ENCODE peak calls at places on chromosome 7, in five cellular contexts. P is endothelial cell of umbilical vein, U is A549, Z is GM12878, Q is HepG2. J is an unnamed sample.

GRCh38 chr7:16015981-16016380 is 329.5 kb upstream of the MEOX2 start:
- DNase-seq in Z (no peak), Q (no peak), P (no peak), U (no peak), J (no peak)

GRCh38 chr7:1611708-1612241 is 41.9 kb upstream of the PSMG3 start:
- DNase-seq in U (peak), Q (no peak), P (no peak), Z (no peak), J (no peak)

GRCh38 chr7:141238546-141239218 is 164.8 kb downstream of the TMEM178B start:
- DNase-seq in P (no peak), U (no peak), Z (no peak), Q (no peak), J (no peak)

GRCh38 chr7:69605070-69605469 is 6.8 kb downstream of the AUTS2 start:
- DNase-seq in P (no peak), Q (no peak), U (no peak), Z (no peak), J (no peak)

GRCh38 chr7:156634117-156634516 is 6.5 kb upstream of the RNF32 start:
- DNase-seq in Z (no peak), Q (no peak), U (no peak), P (no peak), J (no peak)

GRCh38 chr7:95989301-95989700 is 216.9 kb downstream of the DYNC1I1 start:
- DNase-seq in Q (no peak), Z (no peak), U (no peak), P (no peak), J (no peak)

GRCh38 chr7:115748123-115748738 is 282.3 kb downstream of the TFEC start:
- DNase-seq in Z (no peak), U (peak), Q (peak), P (no peak), J (peak)

GRCh38 chr7:99733448-99733847 is 1.5 kb downstream of the CYP3A7 start:
- DNase-seq in Z (no peak), P (no peak), Q (peak), U (peak), J (peak)

GRCh38 chr7:1087462-1087809 is 477 bp upstream of the GPER1 start:
- DNase-seq in Z (no peak), Q (no peak), U (no peak), P (no peak), J (no peak)

GRCh38 chr7:83148776-83149175 is 13.9 kb downstream of the PCLO start:
- DNase-seq in P (peak), U (peak), Z (no peak), Q (no peak), J (no peak)

GRCh38 chr7:150641854-150642253 is 9.7 kb upstream of the GIMAP6 start:
- DNase-seq in P (no peak), U (no peak), Q (no peak), Z (no peak), J (no peak)

GRCh38 chr7:80014507-80014906 is 120.1 kb upstream of the GNAI1 start:
- DNase-seq in U (no peak), Z (no peak), Q (no peak), P (peak), J (no peak)

GRCh38 chr7:109190766-109191165 is 621.1 kb downstream of the DNAJB9 start:
- DNase-seq in Z (no peak), P (no peak), Q (no peak), U (no peak), J (no peak)

GRCh38 chr7:13071999-13072398 is 384.6 kb downstream of the ARL4A start:
- DNase-seq in Q (no peak), U (no peak), Z (no peak), P (no peak), J (no peak)

GRCh38 chr7:84548366-84549085 is 353.9 kb upstream of the SEMA3A start:
- DNase-seq in Z (no peak), Q (no peak), P (no peak), U (no peak), J (no peak)

GRCh38 chr7:50476953-50477625 is 26.9 kb upstream of the FIGNL1 start:
- DNase-seq in U (no peak), Q (no peak), Z (no peak), P (no peak), J (no peak)

GRCh38 chr7:157007470-157008066 is 2.9 kb downstream of the MNX1 start:
- DNase-seq in Q (no peak), Z (no peak), P (no peak), U (no peak), J (no peak)

GRCh38 chr7:84714765-84715164 is 472.1 kb downstream of the SEMA3D start:
- DNase-seq in Z (no peak), P (no peak), Q (no peak), U (no peak), J (no peak)

GRCh38 chr7:127718325-127718724 is 66.3 kb downstream of the SND1 start:
- DNase-seq in U (no peak), P (no peak), Q (no peak), Z (no peak), J (no peak)

GRCh38 chr7:867001-867405 is 9.4 kb upstream of the GET4 start:
- DNase-seq in P (peak), Z (no peak), U (no peak), Q (no peak), J (no peak)

GRCh38 chr7:130560972-130561371 is 69.1 kb downstream of the MEST start:
- DNase-seq in Q (peak), U (peak), Z (peak), P (peak), J (peak)

GRCh38 chr7:117385340-117386124 is 41.8 kb downstream of the ASZ1 start:
- DNase-seq in U (peak), Z (no peak), P (peak), Q (no peak), J (peak)

GRCh38 chr7:24038993-24039392 is 245.0 kb upstream of the NPY start:
- DNase-seq in Q (no peak), U (no peak), P (no peak), Z (no peak), J (no peak)

GRCh38 chr7:26397786-26398435 is 106.2 kb downstream of the SNX10 start:
- DNase-seq in Z (no peak), P (no peak), Q (no peak), U (peak), J (peak)

GRCh38 chr7:112467867-112468266 is 12.9 kb upstream of the LSMEM1 start:
- DNase-seq in Z (no peak), P (no peak), U (no peak), Q (no peak), J (no peak)

GRCh38 chr7:113086431-113086888 is at the start of gene GPR85:
- DNase-seq in Z (no peak), P (peak), U (peak), Q (no peak), J (peak)

GRCh38 chr7:23490357-23491131 is 20.3 kb upstream of the IGF2BP3 start:
- DNase-seq in P (peak), Q (no peak), Z (no peak), U (peak), J (peak)

GRCh38 chr7:151485006-151485732 is 34.5 kb downstream of the RHEB start:
- DNase-seq in Z (no peak), P (peak), Q (no peak), U (peak), J (no peak)

GRCh38 chr7:71350680-71351079 is 218.7 kb downstream of the GALNT17 start:
- DNase-seq in Z (no peak), Q (no peak), P (no peak), U (no peak), J (no peak)

GRCh38 chr7:114414151-114415053 is at the start of gene FOXP2:
- DNase-seq in Z (no peak), Q (peak), U (peak), P (peak), J (no peak)

DNA sequence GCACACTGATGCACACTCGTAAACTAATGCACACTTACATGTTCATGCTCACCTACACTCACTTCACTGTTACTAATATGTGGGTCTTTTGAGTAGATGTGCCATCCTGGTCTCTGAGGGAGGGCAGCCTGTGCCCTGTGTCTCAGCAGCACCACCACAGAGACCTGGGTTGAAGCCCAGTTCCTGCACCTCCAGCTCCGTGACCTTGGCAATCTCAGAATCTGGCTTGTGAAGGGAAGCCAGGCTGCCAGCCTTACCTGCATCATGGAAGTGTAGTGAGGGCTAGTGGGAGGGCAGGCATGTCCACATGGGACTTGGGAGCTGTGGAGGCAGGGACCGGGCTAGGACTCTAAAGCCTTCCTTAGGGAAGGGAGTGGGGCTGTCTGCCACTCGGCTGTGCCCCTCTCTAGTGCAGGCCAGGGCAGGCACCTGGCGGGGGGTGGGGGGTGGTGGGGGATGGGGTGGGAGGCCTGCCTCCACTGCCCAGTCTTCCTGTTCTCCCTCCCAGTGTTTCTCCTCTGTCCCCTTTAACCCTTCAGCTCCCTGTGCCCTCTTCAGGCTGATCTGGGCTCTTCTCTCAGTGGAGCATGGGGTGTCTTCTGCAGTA is 8.1 kb downstream of the ADCY1 start:
- DNase-seq in U (no peak), Q (no peak), P (no peak), Z (no peak), J (no peak)
- TF ChIP-seq MYC in U (no peak), Q (no peak), P (no peak), Z (no peak), J (no peak)

GRCh38 chr7:87148332-87148955 is 3.8 kb upstream of the DMTF1 start:
- DNase-seq in U (peak), Q (no peak), P (peak), Z (no peak), J (peak)

GRCh38 chr7:87151701-87152111 is 547 bp upstream of the DMTF1 start:
- DNase-seq in Z (no peak), U (no peak), Q (no peak), P (no peak), J (no peak)

GRCh38 chr7:87152112-87152896 is at the start of gene DMTF1:
- DNase-seq in U (peak), Q (peak), Z (peak), P (peak), J (peak)

GRCh38 chr7:87152897-87153641 is 816 bp downstream of the DMTF1 start:
- DNase-seq in U (peak), P (peak), Q (peak), Z (no peak), J (peak)

DNA sequence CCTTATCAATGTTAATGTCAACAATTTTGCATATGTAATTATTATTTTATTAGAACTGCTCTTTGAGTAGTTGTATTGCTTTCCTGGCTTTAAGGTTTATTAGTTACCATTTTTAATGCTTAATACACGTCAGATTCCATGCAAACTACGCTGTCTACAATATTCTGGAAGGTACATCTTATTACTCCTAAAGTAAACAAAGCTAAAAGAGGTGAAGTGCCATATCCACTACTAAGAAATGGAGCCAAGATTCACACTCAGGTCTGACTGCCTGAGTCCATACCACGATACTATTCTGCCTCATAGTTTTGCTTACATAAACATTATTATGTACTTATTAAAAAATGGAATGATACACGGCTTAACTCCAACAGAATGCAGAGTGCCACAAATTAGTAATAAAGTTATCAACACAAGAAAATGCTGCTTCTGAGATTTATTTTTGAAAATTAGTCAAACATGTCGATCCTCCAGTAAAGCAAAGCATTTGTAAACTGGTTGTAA is 1.2 kb upstream of the DMTF1 start:
- DNase-seq in P (no peak), Q (no peak), Z (no peak), U (no peak), J (no peak)
- H3K4me3 ChIP-seq in P (no peak), Q (peak), Z (peak), U (peak), J (peak)

GRCh38 chr7:128829391-128830166 is 627 bp upstream of the FLNC start:
- DNase-seq in P (peak), Q (no peak), U (no peak), Z (no peak), J (peak)
- TF ChIP-seq MYC in P (no peak), Q (no peak), U (no peak), Z (no peak), J (no peak)

GRCh38 chr7:143410523-143411004 is 1.9 kb upstream of the EPHA1 start:
- DNase-seq in P (no peak), U (no peak), Q (no peak), Z (no peak), J (peak)
- H3K4me3 ChIP-seq in P (no peak), U (no peak), Q (no peak), Z (no peak), J (peak)

GRCh38 chr7:155289949-155290501 is 7.7 kb upstream of the INSIG1 start:
- DNase-seq in U (no peak), P (no peak), Z (no peak), Q (no peak), J (no peak)
- TF ChIP-seq MYC in U (no peak), P (no peak), Z (no peak), Q (no peak), J (no peak)

DNA sequence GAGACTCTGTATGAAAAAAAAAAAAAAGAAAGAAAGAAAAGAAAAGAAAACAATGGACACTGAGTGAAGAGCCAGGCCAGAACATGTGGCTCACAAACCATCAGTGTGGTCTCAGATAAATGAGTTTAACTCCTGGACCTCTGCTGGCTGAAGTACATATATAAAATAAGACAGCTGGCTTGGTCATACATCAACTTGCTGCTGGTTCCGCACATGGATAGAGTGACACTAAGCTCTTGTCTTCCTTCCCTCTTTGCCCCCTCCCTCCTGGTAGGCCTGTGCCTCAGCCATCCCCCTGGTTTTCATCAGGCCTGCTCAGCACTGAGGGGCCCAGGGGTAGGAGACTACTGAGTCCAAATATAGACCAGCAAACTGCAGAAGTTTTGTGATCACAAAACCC is 58.1 kb upstream of the DGKI start:
- DNase-seq in Q (no peak), P (no peak), U (no peak), Z (no peak), J (peak)
- H3K4me3 ChIP-seq in Q (no peak), P (no peak), U (no peak), Z (no peak), J (no peak)

GRCh38 chr7:66143876-66144332 is 29.3 kb downstream of the CRCP start:
- DNase-seq in U (no peak), P (no peak), Q (peak), Z (no peak), J (no peak)

GRCh38 chr7:66142996-66143395 is 28.3 kb downstream of the CRCP start:
- DNase-seq in P (no peak), Q (peak), Z (no peak), U (no peak), J (no peak)

GRCh38 chr7:66142334-66142733 is 27.7 kb downstream of the CRCP start:
- DNase-seq in P (no peak), Q (peak), Z (no peak), U (no peak), J (no peak)

GRCh38 chr7:66138994-66139752 is 24.5 kb downstream of the CRCP start:
- DNase-seq in P (peak), Z (no peak), U (no peak), Q (no peak), J (peak)

DNA sequence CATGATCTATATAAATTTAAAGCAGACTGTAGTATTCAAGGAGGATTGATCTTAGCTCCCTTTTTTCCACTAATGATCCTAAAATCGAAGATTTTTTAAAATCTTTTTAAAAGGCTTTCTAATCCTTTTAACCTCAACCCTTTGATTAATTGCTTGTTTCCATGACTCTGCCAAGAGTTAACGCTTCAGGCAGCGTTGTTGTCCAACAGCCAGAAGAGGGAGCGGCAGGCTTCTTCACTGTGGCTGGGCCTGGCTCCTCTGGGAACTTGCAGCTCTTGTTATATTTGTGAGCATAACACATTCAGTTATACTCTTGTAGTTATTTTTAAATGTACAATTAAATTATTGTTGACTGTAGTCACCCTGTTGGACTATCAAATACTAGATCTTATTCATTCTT is 26.3 kb downstream of the CRCP start:
- DNase-seq in Q (no peak), U (peak), P (peak), Z (no peak), J (peak)
- TF ChIP-seq MYC in Q (no peak), U (no peak), P (no peak), Z (no peak), J (no peak)